ENCODE peak calls at places on chromosomes 7 and 10, in six cellular contexts. H is ovary, D is stomach, V is sigmoid colon, Y is transverse colon, P is SK-N-SH. L is an unnamed sample. For H3K36me3, the result is how much of the 10 kb centered on the place peaks cover.

GRCh38 chr7:69982197-69982596 is 383.9 kb downstream of the AUTS2 start:
- DNase-seq in D (no peak), V (no peak), P (no peak), H (no peak), Y (no peak), L (no peak)

GRCh38 chr10:104472505-104472904 is 118.9 kb downstream of the CFAP58 start:
- DNase-seq in D (no peak), P (no peak), Y (no peak), H (no peak), V (no peak), L (no peak)

GRCh38 chr7:140005754-140006503 is 56.8 kb downstream of the PARP12 start:
- DNase-seq in V (peak), H (no peak), Y (no peak), P (no peak), D (no peak), L (no peak)

GRCh38 chr7:98278408-98278807 is 3.1 kb upstream of the BRI3 start:
- DNase-seq in D (no peak), P (peak), H (no peak), V (no peak), Y (no peak), L (no peak)

GRCh38 chr10:80187465-80188409 is 17.6 kb downstream of the ANXA11 start:
- DNase-seq in H (peak), P (no peak), Y (peak), D (peak), V (peak), L (no peak)

GRCh38 chr7:113405296-113406056 is 287.1 kb upstream of the SMIM30 start:
- DNase-seq in Y (no peak), V (no peak), P (no peak), H (no peak), D (no peak), L (no peak)

GRCh38 chr10:42490368-42490767 is 148.0 kb downstream of the ZNF33B start:
- DNase-seq in D (no peak), H (no peak), P (no peak), V (no peak), Y (no peak), L (no peak)

GRCh38 chr10:100569687-100570517 is 34.2 kb downstream of the HIF1AN start:
- DNase-seq in D (no peak), V (no peak), H (no peak), Y (no peak), P (peak), L (no peak)

GRCh38 chr10:69876286-69876685 is 74.6 kb downstream of the COL13A1 start:
- DNase-seq in P (no peak), Y (no peak), H (no peak), V (no peak), D (no peak), L (no peak)

GRCh38 chr7:70354409-70355169 is 756.3 kb downstream of the AUTS2 start:
- DNase-seq in V (no peak), H (no peak), D (no peak), P (peak), Y (no peak), L (no peak)

GRCh38 chr10:26524161-26524831 is 86.2 kb downstream of the APBB1IP start:
- DNase-seq in D (no peak), Y (no peak), P (no peak), V (no peak), H (no peak), L (no peak)

GRCh38 chr10:88702848-88703597 is 3.0 kb upstream of the LIPK start:
- DNase-seq in Y (peak), V (no peak), H (no peak), P (no peak), D (peak), L (no peak)

GRCh38 chr10:86439544-86439943 is 72.9 kb upstream of the GRID1 start:
- DNase-seq in D (peak), V (peak), P (no peak), H (no peak), Y (peak), L (peak)

GRCh38 chr7:47540053-47540386 is 41.9 kb downstream of the TNS3 start:
- DNase-seq in Y (no peak), V (no peak), H (no peak), D (no peak), P (no peak), L (no peak)

GRCh38 chr10:43198682-43199005 is 60.4 kb downstream of the CSGALNACT2 start:
- DNase-seq in V (peak), P (peak), D (no peak), Y (no peak), H (no peak), L (no peak)

GRCh38 chr7:244981-245380 is 45.0 kb upstream of the FOXL3 start:
- DNase-seq in D (no peak), H (peak), P (no peak), Y (no peak), V (peak), L (no peak)

GRCh38 chr7:30445770-30446169 is 32.8 kb downstream of the NOD1 start:
- DNase-seq in V (peak), P (no peak), H (peak), D (peak), Y (peak), L (peak)

GRCh38 chr10:89959433-89960110 is 258.2 kb downstream of the KIF20B start:
- DNase-seq in V (no peak), D (no peak), H (no peak), Y (no peak), P (no peak), L (no peak)

GRCh38 chr10:72511414-72511813 is 114.5 kb downstream of the MICU1 start:
- DNase-seq in D (no peak), P (no peak), Y (no peak), V (no peak), H (no peak), L (no peak)

DNA sequence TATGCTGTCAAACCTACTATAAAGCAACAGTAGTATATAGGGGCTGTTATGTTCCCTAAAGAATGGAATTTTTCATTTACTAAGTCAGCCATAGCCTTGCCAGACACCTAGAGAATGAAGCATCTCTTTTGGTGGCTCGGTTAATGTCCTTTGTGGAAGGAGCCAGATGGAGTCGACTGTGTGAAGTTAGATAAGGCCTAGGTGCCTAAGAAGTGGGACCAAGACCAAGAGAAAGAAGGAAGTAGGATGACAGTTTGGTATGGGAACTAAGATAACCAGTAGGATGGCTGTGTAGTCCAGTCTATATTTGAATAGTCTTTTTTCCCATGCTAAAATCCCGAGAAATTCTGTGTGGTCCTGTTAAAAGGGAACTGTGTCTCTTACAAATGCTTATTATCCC is 62.2 kb downstream of the REEP3 start:
- DNase-seq in D (no peak), V (no peak), P (no peak), H (no peak), Y (no peak), L (no peak)
- TF ChIP-seq EP300 in D (no peak), V (no peak), P (no peak), H (no peak), Y (no peak), L (no peak)

GRCh38 chr7:19117870-19118608 is 603 bp upstream of the TWIST1 start:
- DNase-seq in H (no peak), V (peak), P (peak), D (no peak), Y (no peak), L (no peak)
- H3K27ac ChIP-seq in H (no peak), V (peak), P (peak), D (peak), Y (peak), L (peak)

DNA sequence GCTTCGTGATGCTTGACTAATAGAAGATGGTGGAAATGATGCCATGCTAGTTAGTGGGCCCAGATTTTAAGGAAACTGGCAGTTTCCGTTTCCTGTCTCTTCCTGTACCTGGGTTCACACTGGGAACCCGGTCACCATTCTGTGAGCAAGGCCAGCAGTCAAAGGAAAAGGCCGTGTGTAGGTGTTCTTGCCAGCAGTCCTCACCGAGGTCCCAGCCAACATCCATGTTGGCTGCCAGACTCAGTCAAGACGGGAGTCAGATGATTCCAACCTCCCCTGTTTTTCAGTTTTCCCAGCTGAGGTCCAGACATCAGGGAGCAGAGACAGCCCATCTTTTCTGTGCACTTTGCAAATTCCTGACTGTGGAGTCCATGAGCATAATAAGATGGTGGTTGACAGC is 15.2 kb upstream of the PILRB start:
- DNase-seq in V (no peak), P (no peak), H (no peak), Y (no peak), D (no peak), L (no peak)
- H3K36me3 ChIP-seq in V (under half), P (half or more), H (under half), Y (under half), D (under half), L (under half)

GRCh38 chr10:52228556-52228955 is 85.5 kb upstream of the DKK1 start:
- DNase-seq in V (no peak), P (no peak), D (no peak), H (no peak), Y (no peak), L (no peak)
- TF ChIP-seq EP300 in V (no peak), P (no peak), D (no peak), H (no peak), Y (no peak), L (no peak)

GRCh38 chr7:129189661-129190310 is 1.4 kb downstream of the SMO start:
- DNase-seq in V (peak), H (no peak), P (no peak), Y (no peak), D (no peak), L (no peak)

GRCh38 chr7:129191272-129191671 is 2.8 kb downstream of the SMO start:
- DNase-seq in V (peak), P (no peak), D (no peak), H (no peak), Y (no peak), L (no peak)

GRCh38 chr7:129188372-129188891 is at the start of gene SMO:
- DNase-seq in V (peak), D (peak), H (peak), P (peak), Y (peak), L (no peak)

GRCh38 chr7:129188892-129189660 is 643 bp downstream of the SMO start:
- DNase-seq in P (peak), V (peak), H (peak), D (no peak), Y (no peak), L (no peak)

DNA sequence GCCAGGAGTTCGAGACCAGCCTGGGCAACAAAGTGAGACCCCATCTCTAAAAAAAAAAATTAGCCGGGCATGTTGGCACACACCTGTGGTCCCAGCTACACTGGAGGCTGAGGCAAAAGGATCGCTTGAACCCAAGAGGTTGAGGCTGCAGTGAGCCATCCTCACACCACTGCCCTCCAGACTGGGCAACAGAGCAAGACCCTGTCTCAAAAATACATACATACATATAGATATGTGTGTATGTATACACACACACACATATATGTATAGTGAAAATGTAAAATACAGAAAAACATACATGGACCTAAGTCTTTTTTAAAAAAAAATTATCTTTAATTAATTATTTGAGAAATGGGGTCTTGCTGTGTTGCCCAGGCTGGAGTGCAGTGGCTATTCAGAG is 5.5 kb downstream of the SMO start:
- DNase-seq in Y (no peak), P (no peak), V (peak), D (no peak), H (no peak), L (no peak)
- H3K27ac ChIP-seq in Y (no peak), P (no peak), V (no peak), D (no peak), H (no peak), L (no peak)

L was measured in tibial nerve.